ENCODE peak calls at places on chromosomes 2 and 18, in five cellular contexts. E is neuronal stem cell; G is stimulated activated CD8-positive, alpha-beta memory T cell treated with anti-CD3 and anti-CD28 coated beads, Interleukin-2, amount 100 ng/mL, for 1 hour; B is astrocyte of the spinal cord; F is NCI-H2029 treated with DMSO at 0.1 percent for 48 hours. X is an unnamed sample.
A peak's percentile ranks its signal among the peaks of the same experiment; 100 is the strongest.

GRCh38 chr2:171158036-171158789 is 2.5 kb downstream of the TLK1 start:
- DNase-seq in E (no peak), F (no peak), B (no peak), G (no peak), X (no peak)

GRCh38 chr18:35588995-35589394 is 7.5 kb downstream of the GALNT1 start:
- DNase-seq in F (no peak), B (no peak), E (no peak), G (no peak), X (no peak)

GRCh38 chr2:120625865-120626560 is 109.7 kb upstream of the GLI2 start:
- DNase-seq in E (no peak), G (no peak), F (peak; percentile 87), B (no peak), X (no peak)

GRCh38 chr2:172607379-172607928 is 51.6 kb downstream of the PDK1 start:
- DNase-seq in B (no peak), G (no peak), F (no peak), E (no peak), X (peak; percentile 80)

GRCh38 chr18:3441290-3441689 is 8.7 kb upstream of the TGIF1 start:
- DNase-seq in E (no peak), B (peak; percentile 32), F (no peak), G (no peak), X (peak; percentile 51)

GRCh38 chr2:144508162-144508765 is 11.7 kb downstream of the ZEB2 start:
- DNase-seq in B (peak; percentile 20), F (no peak), E (no peak), G (no peak), X (no peak)

GRCh38 chr2:241812730-241813079 is 3.7 kb downstream of the NEU4 start:
- DNase-seq in B (no peak), E (no peak), F (no peak), G (no peak), X (no peak)

GRCh38 chr2:37670378-37671012 is 947 bp downstream of the CDC42EP3 start:
- DNase-seq in F (no peak), B (no peak), E (no peak), G (no peak), X (peak; percentile 49)

GRCh38 chr2:175175320-175175719 is 6.2 kb downstream of the ATP5MC3 start:
- DNase-seq in F (no peak), B (no peak), E (no peak), G (no peak), X (no peak)

GRCh38 chr2:14632133-14632936 is at the start of gene LRATD1:
- DNase-seq in G (no peak), E (peak; percentile 89), B (peak; percentile 86), F (peak; percentile 52), X (peak; percentile 86)

GRCh38 chr2:208556954-208557601 is 150.5 kb downstream of the PTH2R start:
- DNase-seq in G (no peak), E (no peak), B (no peak), F (no peak), X (no peak)

GRCh38 chr2:42914314-42914713 is 121.9 kb upstream of the HAAO start:
- DNase-seq in B (no peak), F (no peak), G (no peak), E (no peak), X (no peak)

GRCh38 chr2:2762166-2762897 is 431.3 kb upstream of the MYT1L start:
- DNase-seq in F (no peak), B (no peak), G (no peak), E (no peak), X (no peak)

GRCh38 chr2:234583331-234583730 is 86.5 kb upstream of the ARL4C start:
- DNase-seq in E (no peak), G (no peak), F (no peak), B (no peak), X (no peak)

GRCh38 chr2:43225093-43225787 is 1.2 kb downstream of the ZFP36L2 start:
- DNase-seq in F (no peak), B (peak; percentile 78), G (peak; percentile 37), E (peak; percentile 52), X (peak; percentile 87)

GRCh38 chr2:176109955-176110345 is 2.9 kb downstream of the HOXD11 start:
- DNase-seq in F (no peak), E (no peak), G (no peak), B (no peak), X (no peak)

GRCh38 chr2:160292225-160292624 is 92.2 kb upstream of the ITGB6 start:
- DNase-seq in E (no peak), B (no peak), F (no peak), G (no peak), X (peak; percentile 46)

GRCh38 chr2:182031956-182032355 is 46.3 kb downstream of the PPP1R1C start:
- DNase-seq in G (no peak), E (no peak), F (no peak), B (no peak), X (peak; percentile 67)

GRCh38 chr2:85751300-85751575 is 2.6 kb upstream of the ATOH8 start:
- DNase-seq in G (no peak), F (no peak), B (no peak), E (no peak), X (no peak)

GRCh38 chr2:207253946-207254345 is 88.2 kb upstream of the KLF7 start:
- DNase-seq in F (no peak), E (no peak), B (peak; percentile 84), G (no peak), X (peak; percentile 67)

GRCh38 chr2:44392338-44392943 is 30.7 kb downstream of the CAMKMT start:
- DNase-seq in G (no peak), E (peak; percentile 43), B (peak; percentile 32), F (peak; percentile 3), X (peak; percentile 50)

GRCh38 chr2:240686460-240686859 is 3.8 kb upstream of the AQP12B start:
- DNase-seq in E (no peak), G (no peak), F (no peak), B (no peak), X (no peak)

GRCh38 chr2:220891405-220891804 is 680.7 kb downstream of the EPHA4 start:
- DNase-seq in B (peak; percentile 84), G (no peak), F (no peak), E (peak; percentile 36), X (peak; percentile 95)

GRCh38 chr2:207459990-207460757 is 69.6 kb upstream of the CREB1 start:
- DNase-seq in F (no peak), E (no peak), G (no peak), B (no peak), X (no peak)

GRCh38 chr18:63178526-63178880 is 141.1 kb downstream of the BCL2 start:
- DNase-seq in G (no peak), F (no peak), B (no peak), E (no peak), X (no peak)

GRCh38 chr2:20877944-20878343 is 55.0 kb upstream of the LDAH start:
- DNase-seq in B (no peak), F (no peak), G (no peak), E (no peak), X (peak; percentile 9)

GRCh38 chr2:189613077-189613636 is 32.6 kb upstream of the SLC40A1 start:
- DNase-seq in B (peak; percentile 63), F (peak; percentile 14), G (no peak), E (no peak), X (peak; percentile 88)

GRCh38 chr2:102251042-102251848 is 60.1 kb upstream of the IL1RL1 start:
- DNase-seq in E (no peak), G (no peak), F (no peak), B (peak; percentile 44), X (peak; percentile 31)

GRCh38 chr2:68280846-68281245 is 28.5 kb upstream of the PPP3R1 start:
- DNase-seq in E (no peak), G (no peak), F (no peak), B (no peak), X (no peak)

GRCh38 chr18:3014501-3015202 is 1.7 kb upstream of the LPIN2 start:
- DNase-seq in G (no peak), B (no peak), E (no peak), F (no peak), X (no peak)

GRCh38 chr18:77108001-77108692 is 24.4 kb downstream of the MBP start:
- DNase-seq in G (no peak), B (peak; percentile 82), F (no peak), E (no peak), X (peak; percentile 96)

GRCh38 chr2:29377788-29378187 is 262.6 kb downstream of the CLIP4 start:
- DNase-seq in F (no peak), B (no peak), E (no peak), G (no peak), X (no peak)

GRCh38 chr2:125456851-125457250 is 1199.1 kb upstream of the GYPC start:
- DNase-seq in B (no peak), G (no peak), E (no peak), F (no peak), X (peak; percentile 9)

GRCh38 chr2:34408100-34408499 is 809.0 kb upstream of the FAM98A start:
- DNase-seq in F (no peak), B (peak; percentile 10), G (no peak), E (no peak), X (no peak)

GRCh38 chr2:191051825-191052778 is 38.1 kb upstream of the STAT1 start:
- DNase-seq in G (no peak), E (peak; percentile 23), B (peak; percentile 71), F (peak; percentile 32), X (peak; percentile 71)

GRCh38 chr2:146927080-146927714 is 917.6 kb upstream of the ACVR2A start:
- DNase-seq in E (peak; percentile 48), B (peak; percentile 69), F (no peak), G (no peak), X (peak; percentile 43)

GRCh38 chr2:240217431-240218301 is 77.2 kb upstream of the OTOS start:
- DNase-seq in G (no peak), E (no peak), B (no peak), F (no peak), X (no peak)

GRCh38 chr18:48663931-48664847 is 125.4 kb downstream of the CTIF start:
- DNase-seq in E (peak; percentile 66), F (peak; percentile 20), G (peak; percentile 9), B (peak; percentile 49), X (peak; percentile 43)